ENCODE peak calls at places on chromosomes 16 and 17, in five cellular contexts. M is T-cell, X is hepatocyte, R is iPS DF 6.9, A is ACHN. V is an unnamed sample.

GRCh38 chr17:68909066-68909465 is 46.1 kb downstream of the ABCA8 start:
- DNase-seq in X (peak; percentile 83), R (no peak), A (peak; percentile 82), M (no peak), V (no peak)

GRCh38 chr16:69408451-69408850 is 16.0 kb upstream of the CYB5B start:
- DNase-seq in A (no peak), X (peak; percentile 27), R (no peak), M (no peak), V (no peak)

GRCh38 chr16:79316004-79316458 is 284.5 kb downstream of the MAF start:
- DNase-seq in X (no peak), M (no peak), R (no peak), A (no peak), V (no peak)

GRCh38 chr17:43545383-43545632 is 832 bp downstream of the ETV4 start:
- DNase-seq in R (no peak), M (no peak), X (no peak), A (no peak), V (no peak)

GRCh38 chr16:23124315-23124714 is 24.9 kb downstream of the USP31 start:
- DNase-seq in M (no peak), A (peak; percentile 69), R (no peak), X (no peak), V (no peak)

GRCh38 chr17:78572277-78573205 is 4.7 kb downstream of the DNAH17 start:
- DNase-seq in X (no peak), R (no peak), A (no peak), M (no peak), V (no peak)

GRCh38 chr17:81397314-81398169 is 2.3 kb downstream of the BAHCC1 start:
- DNase-seq in M (no peak), R (no peak), A (peak; percentile 68), X (peak; percentile 84), V (no peak)

GRCh38 chr17:81093576-81094223 is 58.7 kb downstream of the BAIAP2 start:
- DNase-seq in A (no peak), M (no peak), X (no peak), R (no peak), V (no peak)

GRCh38 chr16:85935957-85936760 is 37.2 kb downstream of the IRF8 start:
- DNase-seq in R (no peak), X (no peak), M (peak; percentile 64), A (no peak), V (peak; percentile 30)

GRCh38 chr17:82891911-82892310 is 52.1 kb upstream of the ZNF750 start:
- DNase-seq in M (no peak), R (no peak), X (no peak), A (no peak), V (no peak)

GRCh38 chr17:77698903-77699615 is 259.4 kb upstream of the TNRC6C start:
- DNase-seq in A (no peak), X (no peak), R (no peak), M (no peak), V (no peak)

V was measured in effector CD8-positive, alpha-beta T cell.